ENCODE peak calls at places on chromosomes 1 and 21, in ten cellular contexts. K, V, Y, A, D, P, O, I, M and Q are unnamed samples.

GRCh38 chr1:247054992-247055415 is 23.6 kb downstream of the ZNF670 start:
- DNase-seq in K (peak; percentile 83), V (no peak), Y (no peak), A (no peak), D (no peak), P (no peak), O (no peak), I (no peak), M (no peak), Q (no peak)

GRCh38 chr1:201229771-201230635 is 39.4 kb downstream of the IGFN1 start:
- DNase-seq in K (no peak), V (no peak), Y (no peak), A (no peak), D (no peak), P (no peak), O (peak; percentile 19), I (no peak), M (no peak), Q (peak; percentile 44)

GRCh38 chr21:34219334-34220020 is 144.3 kb upstream of the KCNE2 start:
- DNase-seq in K (no peak), V (no peak), Y (no peak), A (no peak), D (no peak), P (no peak), O (no peak), I (no peak), M (no peak), Q (peak; percentile 42)

GRCh38 chr1:116128669-116129068 is 17.5 kb downstream of the MAB21L3 start:
- DNase-seq in K (no peak), V (no peak), Y (no peak), A (no peak), D (no peak), P (no peak), O (peak; percentile 76), I (no peak), M (no peak), Q (no peak)

GRCh38 chr1:56324504-56324903 is 254.9 kb downstream of the PLPP3 start:
- DNase-seq in K (no peak), V (no peak), Y (no peak), A (no peak), D (no peak), P (no peak), O (no peak), I (no peak), M (no peak), Q (no peak)

GRCh38 chr1:113282897-113283285 is 107.4 kb upstream of the MAGI3 start:
- DNase-seq in K (no peak), V (no peak), Y (no peak), A (no peak), D (no peak), P (no peak), O (no peak), I (no peak), M (no peak), Q (no peak)

GRCh38 chr21:44421901-44422840 is 33.1 kb upstream of the LRRC3 start:
- DNase-seq in K (no peak), V (no peak), Y (no peak), A (no peak), D (no peak), P (peak; percentile 15), O (no peak), I (no peak), M (peak; percentile 19), Q (no peak)

GRCh38 chr1:33050221-33051076 is 13.8 kb upstream of the AK2 start:
- DNase-seq in K (peak; percentile 92), V (no peak), Y (peak; percentile 23), A (no peak), D (no peak), P (no peak), O (no peak), I (no peak), M (no peak), Q (peak; percentile 95)

GRCh38 chr1:204112876-204113730 is 38.7 kb downstream of the ETNK2 start:
- DNase-seq in K (no peak), V (no peak), Y (no peak), A (no peak), D (no peak), P (no peak), O (no peak), I (no peak), M (no peak), Q (no peak)

GRCh38 chr21:15793547-15794235 is 63.9 kb downstream of the USP25 start:
- DNase-seq in K (peak; percentile 56), V (no peak), Y (no peak), A (no peak), D (no peak), P (no peak), O (no peak), I (no peak), M (no peak), Q (peak; percentile 25)

GRCh38 chr1:45716700-45717099 is 28.7 kb downstream of the TMEM69 start:
- DNase-seq in K (no peak), V (no peak), Y (no peak), A (no peak), D (no peak), P (no peak), O (no peak), I (no peak), M (no peak), Q (no peak)

GRCh38 chr21:43012596-43012995 is 38.2 kb downstream of the PKNOX1 start:
- DNase-seq in K (no peak), V (no peak), Y (no peak), A (no peak), D (no peak), P (no peak), O (no peak), I (no peak), M (no peak), Q (no peak)

GRCh38 chr1:224064150-224064549 is 49.8 kb upstream of the FBXO28 start:
- DNase-seq in K (no peak), V (no peak), Y (no peak), A (no peak), D (no peak), P (no peak), O (no peak), I (no peak), M (no peak), Q (no peak)

GRCh38 chr1:29176567-29176966 is 5.1 kb downstream of the SRSF4 start:
- DNase-seq in K (no peak), V (no peak), Y (no peak), A (no peak), D (no peak), P (no peak), O (no peak), I (no peak), M (no peak), Q (peak; percentile 79)

GRCh38 chr1:32241011-32241763 is 5.8 kb upstream of the FAM167B start:
- DNase-seq in K (peak; percentile 58), V (peak; percentile 43), Y (peak; percentile 67), A (peak; percentile 37), D (no peak), P (peak; percentile 45), O (peak; percentile 75), I (peak; percentile 31), M (peak; percentile 83), Q (peak; percentile 54)

GRCh38 chr1:231139125-231139649 is 22.7 kb upstream of the TRIM67 start:
- DNase-seq in K (peak; percentile 90), V (no peak), Y (no peak), A (no peak), D (no peak), P (no peak), O (no peak), I (no peak), M (no peak), Q (peak; percentile 82)

GRCh38 chr1:197485790-197486189 is 217.7 kb downstream of the CRB1 start:
- DNase-seq in K (no peak), V (no peak), Y (no peak), A (no peak), D (no peak), P (no peak), O (no peak), I (no peak), M (no peak), Q (no peak)